ENCODE peak calls at places on chromosome 2, in seven cellular contexts. A, U, L, V, D, Z and B are unnamed samples. For H3K4me1, the result is how much of the 10 kb centered on the place peaks cover.

GRCh38 chr2:10220045-10220444 is 82.7 kb upstream of the HPCAL1 start:
- DNase-seq in A (no peak), U (no peak), L (no peak), V (peak), D (no peak), Z (no peak), B (no peak)

GRCh38 chr2:39664898-39665591 is 672 bp upstream of the TMEM178A start:
- DNase-seq in A (no peak), U (peak), L (no peak), V (no peak), D (peak), Z (no peak), B (no peak)

GRCh38 chr2:42903821-42904575 is 111.6 kb upstream of the HAAO start:
- DNase-seq in A (no peak), U (no peak), L (no peak), V (no peak), D (no peak), Z (no peak), B (no peak)

GRCh38 chr2:111659361-111660281 is 224.4 kb downstream of the ANAPC1 start:
- DNase-seq in A (no peak), U (no peak), L (peak), V (no peak), D (peak), Z (peak), B (peak)

GRCh38 chr2:219001577-219002394 is 8.6 kb upstream of the CRYBA2 start:
- DNase-seq in A (peak), U (peak), L (no peak), V (no peak), D (peak), Z (peak), B (no peak)

GRCh38 chr2:128264881-128265607 is 53.6 kb downstream of the HS6ST1 start:
- DNase-seq in A (no peak), U (no peak), L (no peak), V (no peak), D (no peak), Z (no peak), B (no peak)

GRCh38 chr2:120448961-120449421 is 103.1 kb downstream of the INHBB start:
- DNase-seq in A (no peak), U (no peak), L (no peak), V (peak), D (no peak), Z (peak), B (no peak)

GRCh38 chr2:195343942-195344530 is 313.0 kb upstream of the SLC39A10 start:
- DNase-seq in A (no peak), U (no peak), L (no peak), V (no peak), D (no peak), Z (no peak), B (no peak)

GRCh38 chr2:169528271-169528701 is 18.8 kb downstream of the KLHL41 start:
- DNase-seq in A (peak), U (peak), L (peak), V (peak), D (peak), Z (peak), B (peak)

GRCh38 chr2:100875516-100876230 is 55.7 kb downstream of the NPAS2 start:
- DNase-seq in A (no peak), U (no peak), L (peak), V (no peak), D (no peak), Z (no peak), B (no peak)

GRCh38 chr2:45168731-45169338 is 159.6 kb upstream of the SIX2 start:
- DNase-seq in A (no peak), U (peak), L (peak), V (no peak), D (peak), Z (no peak), B (no peak)

GRCh38 chr2:42386684-42387083 is 25.7 kb upstream of the COX7A2L start:
- DNase-seq in A (peak), U (no peak), L (no peak), V (no peak), D (peak), Z (no peak), B (no peak)

GRCh38 chr2:25340340-25340886 is 1.3 kb downstream of the DNMT3A start:
- DNase-seq in A (peak), U (peak), L (no peak), V (peak), D (peak), Z (peak), B (no peak)

GRCh38 chr2:63058742-63059433 is 8.3 kb downstream of the OTX1 start:
- DNase-seq in A (no peak), U (peak), L (no peak), V (no peak), D (peak), Z (peak), B (no peak)

GRCh38 chr2:147846382-147847081 is 1.7 kb downstream of the ACVR2A start:
- DNase-seq in A (no peak), U (no peak), L (peak), V (no peak), D (no peak), Z (no peak), B (no peak)

GRCh38 chr2:70767094-70767698 is 804 bp downstream of the ADD2 start:
- DNase-seq in A (peak), U (peak), L (no peak), V (peak), D (peak), Z (no peak), B (no peak)

GRCh38 chr2:68258854-68259253 is 6.5 kb upstream of the PPP3R1 start:
- DNase-seq in A (no peak), U (no peak), L (no peak), V (no peak), D (no peak), Z (no peak), B (no peak)

GRCh38 chr2:153235516-153235915 is 243.0 kb downstream of the RPRM start:
- DNase-seq in A (no peak), U (no peak), L (no peak), V (no peak), D (no peak), Z (no peak), B (no peak)

GRCh38 chr2:9959262-9959661 is 7.8 kb downstream of the GRHL1 start:
- DNase-seq in A (no peak), U (no peak), L (no peak), V (no peak), D (no peak), Z (no peak), B (no peak)

GRCh38 chr2:212777020-212777491 is 238.5 kb upstream of the ERBB4 start:
- DNase-seq in A (no peak), U (no peak), L (peak), V (no peak), D (peak), Z (no peak), B (no peak)

GRCh38 chr2:173053043-173053699 is 22.5 kb upstream of the MAP3K20 start:
- DNase-seq in A (no peak), U (no peak), L (no peak), V (no peak), D (peak), Z (no peak), B (no peak)

GRCh38 chr2:120551540-120551939 is 184.1 kb upstream of the GLI2 start:
- DNase-seq in A (no peak), U (no peak), L (peak), V (no peak), D (no peak), Z (no peak), B (no peak)

GRCh38 chr2:33859191-33859590 is 260.1 kb upstream of the FAM98A start:
- DNase-seq in A (no peak), U (no peak), L (no peak), V (no peak), D (no peak), Z (no peak), B (no peak)

GRCh38 chr2:105812180-105813044 is 67.7 kb downstream of the NCK2 start:
- DNase-seq in A (no peak), U (peak), L (peak), V (no peak), D (no peak), Z (no peak), B (no peak)

GRCh38 chr2:168770796-168771195 is 31.6 kb upstream of the NOSTRIN start:
- DNase-seq in A (no peak), U (no peak), L (peak), V (no peak), D (no peak), Z (no peak), B (no peak)

GRCh38 chr2:55033076-55033742 is 17.0 kb downstream of the RTN4 start:
- DNase-seq in A (no peak), U (no peak), L (no peak), V (no peak), D (no peak), Z (no peak), B (no peak)

GRCh38 chr2:27263287-27264252 is 723 bp upstream of the SLC30A3 start:
- DNase-seq in A (no peak), U (peak), L (peak), V (no peak), D (peak), Z (no peak), B (no peak)

GRCh38 chr2:59458862-59459261 is 1094.6 kb downstream of the BCL11A start:
- DNase-seq in A (no peak), U (no peak), L (no peak), V (no peak), D (peak), Z (no peak), B (no peak)

GRCh38 chr2:74005786-74006185 is 21.1 kb downstream of the TET3 start:
- DNase-seq in A (no peak), U (no peak), L (no peak), V (peak), D (no peak), Z (no peak), B (no peak)

GRCh38 chr2:198471291-198471690 is 666.9 kb downstream of the PLCL1 start:
- DNase-seq in A (no peak), U (no peak), L (no peak), V (no peak), D (peak), Z (no peak), B (no peak)

GRCh38 chr2:74206180-74206688 is 7.8 kb downstream of the MTHFD2 start:
- DNase-seq in A (peak), U (no peak), L (peak), V (peak), D (no peak), Z (peak), B (no peak)

GRCh38 chr2:60954139-60954538 is 63.4 kb upstream of the PEX13 start:
- DNase-seq in A (no peak), U (no peak), L (no peak), V (no peak), D (no peak), Z (no peak), B (no peak)

GRCh38 chr2:55751966-55752365 is 58.3 kb upstream of the PNPT1 start:
- DNase-seq in A (no peak), U (no peak), L (no peak), V (no peak), D (no peak), Z (no peak), B (no peak)

GRCh38 chr2:128261245-128262128 is 57.2 kb downstream of the HS6ST1 start:
- DNase-seq in A (no peak), U (peak), L (no peak), V (no peak), D (no peak), Z (no peak), B (no peak)

GRCh38 chr2:69535739-69536374 is 98.6 kb upstream of the NFU1 start:
- DNase-seq in A (no peak), U (no peak), L (no peak), V (no peak), D (no peak), Z (no peak), B (no peak)

GRCh38 chr2:190404487-190404886 is 3.7 kb upstream of the MFSD6 start:
- DNase-seq in A (peak), U (no peak), L (no peak), V (no peak), D (no peak), Z (no peak), B (no peak)

DNA sequence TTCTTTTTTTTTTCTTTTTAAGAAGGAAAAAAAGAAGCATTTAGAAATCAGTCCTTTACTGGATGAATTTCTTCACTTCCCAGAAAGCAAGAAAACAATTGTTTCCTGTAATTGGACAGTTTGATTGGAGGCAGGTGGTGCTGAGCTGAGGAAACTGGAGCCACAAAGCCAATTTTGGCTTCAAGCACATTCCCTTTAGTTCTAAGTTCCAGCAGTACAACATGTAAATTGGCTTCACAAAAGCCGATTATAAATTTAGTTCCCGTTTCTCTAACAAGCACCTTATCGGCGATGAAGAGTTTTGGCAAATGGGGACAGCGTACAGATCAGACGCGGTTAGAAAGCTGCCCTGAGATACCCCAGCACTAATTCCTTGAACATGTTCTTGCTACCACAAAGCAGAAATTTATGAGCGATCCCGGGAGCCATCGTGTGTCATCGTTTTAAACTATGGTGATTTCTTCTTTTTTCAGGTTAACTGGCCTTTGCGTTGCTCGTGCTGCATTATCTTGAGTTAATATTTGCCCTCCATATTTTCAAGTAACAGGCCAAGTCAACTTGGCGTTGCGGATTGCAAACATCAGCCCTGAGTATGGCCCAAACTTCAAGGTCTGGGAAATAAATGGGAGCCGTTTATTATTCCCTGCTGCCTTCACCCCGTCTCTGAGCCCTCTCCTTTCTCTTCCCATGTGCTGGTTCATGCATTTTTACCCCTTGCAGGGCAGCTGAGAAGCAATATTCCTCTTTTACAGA is 190.4 kb upstream of the ID2 start:
- DNase-seq in A (no peak), U (no peak), L (no peak), V (no peak), D (no peak), Z (no peak), B (no peak)
- TF ChIP-seq POLR2AphosphoS5 in A (no peak), U (no peak), L (no peak), V (no peak), D (no peak), Z (no peak), B (no peak)

GRCh38 chr2:207161724-207162123 is 4.0 kb downstream of the KLF7 start:
- DNase-seq in A (no peak), U (no peak), L (peak), V (no peak), D (no peak), Z (no peak), B (no peak)

GRCh38 chr2:207161247-207161646 is 4.5 kb downstream of the KLF7 start:
- DNase-seq in A (no peak), U (no peak), L (no peak), V (no peak), D (no peak), Z (no peak), B (no peak)

GRCh38 chr2:207163815-207164747 is 1.7 kb downstream of the KLF7 start:
- DNase-seq in A (no peak), U (no peak), L (peak), V (peak), D (peak), Z (peak), B (no peak)

GRCh38 chr2:207162319-207162718 is 3.4 kb downstream of the KLF7 start:
- DNase-seq in A (no peak), U (no peak), L (peak), V (no peak), D (no peak), Z (no peak), B (no peak)

DNA sequence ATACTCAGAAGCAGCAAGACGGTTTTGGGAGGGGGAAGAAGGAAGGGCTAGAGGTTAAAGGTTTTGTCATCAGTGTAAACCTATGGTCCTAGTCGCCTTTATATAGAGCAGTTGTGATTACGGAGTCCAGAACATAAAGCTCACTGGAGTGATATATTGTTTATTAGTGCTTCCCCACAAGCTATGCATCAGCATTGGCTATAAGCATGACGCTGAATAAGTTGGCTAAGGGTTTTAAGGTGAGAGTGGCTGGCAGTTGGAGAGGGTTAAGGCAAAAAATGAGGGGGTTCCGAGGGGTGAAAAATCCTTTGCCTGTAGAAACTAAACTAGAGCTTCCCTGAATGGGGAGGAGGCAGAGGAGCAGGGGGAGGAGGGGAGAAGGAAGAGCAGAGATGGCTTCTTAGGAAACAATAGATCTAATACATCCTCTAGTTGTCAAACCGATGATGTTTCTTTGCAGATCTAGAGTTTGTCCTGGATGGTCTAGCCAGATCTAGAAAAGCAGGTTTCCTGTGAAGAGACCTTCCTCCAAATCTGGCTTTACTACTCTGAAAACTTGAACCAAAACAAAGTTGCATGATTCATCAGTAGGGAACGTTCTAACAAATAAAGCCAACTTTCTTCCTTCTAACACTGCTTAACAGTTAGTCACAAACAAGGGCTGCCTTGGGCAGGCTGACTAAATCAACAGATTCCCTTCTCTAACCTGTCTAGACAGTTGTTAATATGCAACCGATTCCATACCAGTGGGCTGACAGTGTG is 2.5 kb downstream of the KLF7 start:
- DNase-seq in A (no peak), U (no peak), L (peak), V (no peak), D (peak), Z (peak), B (no peak)
- H3K4me1 ChIP-seq in A (under half), U (under half), L (half or more), V (half or more), D (half or more), Z (under half), B (under half)

GRCh38 chr2:17326717-17327116 is 191.5 kb downstream of the RAD51AP2 start:
- DNase-seq in A (no peak), U (no peak), L (no peak), V (no peak), D (no peak), Z (no peak), B (no peak)

GRCh38 chr2:17328161-17328560 is 190.1 kb downstream of the RAD51AP2 start:
- DNase-seq in A (no peak), U (no peak), L (no peak), V (no peak), D (no peak), Z (no peak), B (no peak)

GRCh38 chr2:17331636-17332035 is 186.6 kb downstream of the RAD51AP2 start:
- DNase-seq in A (no peak), U (no peak), L (no peak), V (no peak), D (no peak), Z (no peak), B (no peak)

GRCh38 chr2:17327649-17328048 is 190.6 kb downstream of the RAD51AP2 start:
- DNase-seq in A (no peak), U (no peak), L (no peak), V (no peak), D (no peak), Z (no peak), B (no peak)
- TF ChIP-seq CTCF in A (no peak), U (no peak), L (no peak), V (no peak), D (no peak), Z (no peak), B (no peak)

GRCh38 chr2:141142025-141142424 is 988.8 kb downstream of the LRP1B start:
- DNase-seq in A (no peak), U (no peak), L (no peak), V (no peak), D (no peak), Z (no peak), B (no peak)
- TF ChIP-seq POLR2AphosphoS5 in A (no peak), U (no peak), L (no peak), V (no peak), D (no peak), Z (no peak), B (no peak)

DNA sequence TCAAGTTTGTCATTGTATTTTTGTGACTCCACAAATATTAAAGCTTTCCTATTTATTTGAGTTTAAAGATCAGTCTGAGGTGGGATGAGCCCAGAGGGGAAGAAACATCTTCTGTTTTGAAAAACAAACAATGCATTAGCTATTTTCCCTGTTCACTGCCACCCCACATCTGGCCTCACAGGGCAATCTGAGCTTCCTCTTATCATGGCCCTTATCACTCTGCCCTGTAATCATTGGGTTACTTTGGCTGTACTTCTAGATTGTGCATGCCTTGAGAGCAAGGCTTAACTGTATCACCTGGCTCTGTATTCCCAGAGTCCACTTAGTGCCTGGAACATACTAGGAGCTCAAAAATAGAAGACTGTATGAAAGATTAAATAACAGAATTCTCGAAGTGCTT is 241.6 kb upstream of the NT5C1B start:
- DNase-seq in A (no peak), U (no peak), L (no peak), V (no peak), D (no peak), Z (no peak), B (no peak)
- H3K4me1 ChIP-seq in A (under half), U (under half), L (under half), V (under half), D (under half), Z (under half), B (under half)

DNA sequence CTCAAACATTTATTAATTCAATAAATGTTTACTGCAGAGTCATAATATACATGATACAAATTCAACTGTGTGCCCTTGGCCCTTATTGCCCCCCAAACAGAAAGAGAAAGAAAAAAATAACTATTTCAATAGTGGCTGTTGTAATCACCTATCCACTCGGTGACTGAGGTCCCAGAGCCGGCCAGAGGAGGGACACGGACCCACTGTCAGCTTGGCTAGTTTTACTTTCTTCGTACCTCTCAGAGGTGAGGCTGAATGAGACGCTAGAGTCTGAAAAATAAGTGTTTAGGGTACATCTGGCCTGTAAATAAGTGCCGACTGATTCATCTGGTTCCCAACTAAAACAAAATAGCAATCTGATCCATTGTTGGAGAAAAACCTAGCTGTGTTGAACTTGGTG is 31.3 kb upstream of the FZD7 start:
- DNase-seq in A (no peak), U (no peak), L (no peak), V (no peak), D (peak), Z (no peak), B (no peak)
- TF ChIP-seq CTCF in A (no peak), U (no peak), L (no peak), V (no peak), D (no peak), Z (no peak), B (no peak)

GRCh38 chr2:85709385-85709784 is 15.2 kb downstream of the GNLY start:
- DNase-seq in A (no peak), U (no peak), L (peak), V (no peak), D (no peak), Z (no peak), B (no peak)
- TF ChIP-seq POLR2AphosphoS5 in A (no peak), U (no peak), L (no peak), V (peak), D (no peak), Z (no peak), B (no peak)

GRCh38 chr2:217943379-217944321 is 59.1 kb downstream of the TNS1 start:
- DNase-seq in A (peak), U (peak), L (peak), V (peak), D (peak), Z (peak), B (no peak)
- H3K4me1 ChIP-seq in A (under half), U (under half), L (under half), V (half or more), D (under half), Z (under half), B (under half)